ENCODE peak calls at places on chromosomes 12 and 14, in five cellular contexts. S is lung microvascular endothelial cell, I is psoas muscle, V is NCI-H1417, X is small intestine. K is an unnamed sample.

GRCh38 chr12:69929125-69929524 is 104.1 kb downstream of the MYRFL start:
- DNase-seq in S (no peak), I (no peak), V (no peak), X (no peak), K (no peak)

GRCh38 chr14:98189521-98189920 is 1082.5 kb downstream of the BCL11B start:
- DNase-seq in S (no peak), I (no peak), V (no peak), X (peak; percentile 69), K (no peak)

GRCh38 chr14:76936483-76936882 is 92.0 kb downstream of the IRF2BPL start:
- DNase-seq in S (no peak), I (peak; percentile 77), V (no peak), X (no peak), K (no peak)

GRCh38 chr12:31906581-31907286 is 52.5 kb upstream of the RESF1 start:
- DNase-seq in S (no peak), I (no peak), V (no peak), X (no peak), K (peak; percentile 74)

GRCh38 chr14:102437997-102438922 is 71.3 kb downstream of the ANKRD9 start:
- DNase-seq in S (peak; percentile 87), I (peak; percentile 94), V (peak; percentile 51), X (peak; percentile 87), K (peak; percentile 91)

GRCh38 chr12:67469666-67470065 is 178.9 kb upstream of the DYRK2 start:
- DNase-seq in S (no peak), I (no peak), V (peak; percentile 33), X (no peak), K (no peak)

GRCh38 chr12:40002178-40003169 is 103.4 kb downstream of the SLC2A13 start:
- DNase-seq in S (no peak), I (no peak), V (no peak), X (peak; percentile 86), K (peak; percentile 41)

GRCh38 chr14:24993631-24994030 is 56.3 kb downstream of the STXBP6 start:
- DNase-seq in S (no peak), I (no peak), V (no peak), X (no peak), K (no peak)

GRCh38 chr12:60577607-60578006 is 981.8 kb downstream of the SLC16A7 start:
- DNase-seq in S (no peak), I (no peak), V (peak; percentile 29), X (no peak), K (no peak)

GRCh38 chr14:22163051-22163450 is 426.0 kb downstream of the DAD1 start:
- DNase-seq in S (no peak), I (no peak), V (no peak), X (peak; percentile 45), K (no peak)

GRCh38 chr14:49621114-49621881 is 699 bp downstream of the MGAT2 start:
- DNase-seq in S (peak; percentile 76), I (peak; percentile 91), V (peak; percentile 90), X (no peak), K (peak; percentile 93)